ENCODE peak calls at places on chromosomes 11 and 22, in six cellular contexts. T, P, S, K, M and I are unnamed samples.

GRCh38 chr11:279040-279965 is 1.1 kb downstream of the NLRP6 start:
- DNase-seq in T (peak), P (no peak), S (no peak), K (no peak), M (peak), I (no peak)

GRCh38 chr11:3159296-3160190 is 5.6 kb downstream of the OSBPL5 start:
- DNase-seq in T (peak), P (no peak), S (no peak), K (no peak), M (peak), I (no peak)

GRCh38 chr11:85889676-85890579 is 34.7 kb downstream of the CCDC83 start:
- DNase-seq in T (no peak), P (no peak), S (no peak), K (peak), M (no peak), I (no peak)

GRCh38 chr11:115330693-115331482 is 173.3 kb downstream of the CADM1 start:
- DNase-seq in T (no peak), P (no peak), S (no peak), K (no peak), M (no peak), I (no peak)

GRCh38 chr22:21937821-21938070 is 14.9 kb downstream of the PPM1F start:
- DNase-seq in T (no peak), P (no peak), S (no peak), K (peak), M (peak), I (no peak)

GRCh38 chr11:12705874-12706273 is 31.7 kb downstream of the TEAD1 start:
- DNase-seq in T (no peak), P (no peak), S (no peak), K (no peak), M (no peak), I (no peak)

GRCh38 chr22:37469416-37470086 is 16.6 kb downstream of the MFNG start:
- DNase-seq in T (no peak), P (no peak), S (no peak), K (no peak), M (peak), I (no peak)

GRCh38 chr11:107496011-107496410 is 38.4 kb upstream of the CWF19L2 start:
- DNase-seq in T (no peak), P (no peak), S (no peak), K (peak), M (no peak), I (no peak)